ENCODE peak calls at places on chromosomes 1 and 21, in four cellular contexts. T, P, J and W are unnamed samples.

GRCh38 chr1:27137544-27138075 is 17.3 kb downstream of the SLC9A1 start:
- DNase-seq in T (peak), P (no peak), J (no peak), W (peak)

GRCh38 chr1:228014235-228014930 is 7.6 kb downstream of the WNT3A start:
- DNase-seq in T (no peak), P (no peak), J (no peak), W (peak)

GRCh38 chr1:60657926-60658325 is 424.4 kb upstream of the NFIA start:
- DNase-seq in T (no peak), P (no peak), J (no peak), W (no peak)

GRCh38 chr1:198986041-198986440 is 347.2 kb downstream of the PTPRC start:
- DNase-seq in T (no peak), P (no peak), J (no peak), W (no peak)

GRCh38 chr1:45493116-45493697 is 2.2 kb upstream of the TESK2 start:
- DNase-seq in T (no peak), P (peak), J (peak), W (no peak)

GRCh38 chr21:42063578-42064521 is 7.3 kb upstream of the UMODL1 start:
- DNase-seq in T (no peak), P (peak), J (no peak), W (no peak)

GRCh38 chr1:84940481-84940880 is 47.5 kb upstream of the LPAR3 start:
- DNase-seq in T (no peak), P (no peak), J (peak), W (no peak)

GRCh38 chr1:15282038-15282437 is 35.0 kb downstream of the FHAD1 start:
- DNase-seq in T (no peak), P (no peak), J (no peak), W (no peak)

GRCh38 chr1:26363549-26364448 is 8.8 kb downstream of the ZNF683 start:
- DNase-seq in T (no peak), P (peak), J (no peak), W (peak)

GRCh38 chr1:44689447-44689765 is 14.9 kb downstream of the ARMH1 start:
- DNase-seq in T (no peak), P (no peak), J (no peak), W (no peak)

GRCh38 chr1:36755313-36756230 is 272.9 kb upstream of the CSF3R start:
- DNase-seq in T (no peak), P (no peak), J (no peak), W (peak)

GRCh38 chr1:199646761-199647160 is 380.7 kb upstream of the NR5A2 start:
- DNase-seq in T (no peak), P (no peak), J (no peak), W (no peak)

GRCh38 chr1:12009318-12010001 is 9.8 kb upstream of the MIIP start:
- DNase-seq in T (no peak), P (no peak), J (no peak), W (no peak)

GRCh38 chr1:236868625-236869467 is 73.8 kb downstream of the MTR start:
- DNase-seq in T (no peak), P (peak), J (peak), W (no peak)

GRCh38 chr1:62230724-62231123 is 36.1 kb downstream of the L1TD1 start:
- DNase-seq in T (no peak), P (no peak), J (no peak), W (no peak)

GRCh38 chr1:12547586-12548225 is 70.3 kb downstream of the DHRS3 start:
- DNase-seq in T (no peak), P (no peak), J (no peak), W (peak)

GRCh38 chr1:153928776-153929432 is 6.1 kb upstream of the GATAD2B start:
- DNase-seq in T (no peak), P (no peak), J (peak), W (peak)

GRCh38 chr1:18569811-18570545 is 60.7 kb upstream of the PAX7 start:
- DNase-seq in T (no peak), P (no peak), J (no peak), W (no peak)

GRCh38 chr1:219299420-219299819 is 125.7 kb downstream of the LYPLAL1 start:
- DNase-seq in T (no peak), P (no peak), J (no peak), W (no peak)

GRCh38 chr1:119805746-119806145 is 5.5 kb downstream of the REG4 start:
- DNase-seq in T (no peak), P (no peak), J (no peak), W (no peak)

GRCh38 chr21:37552496-37553399 is 186.2 kb downstream of the DYRK1A start:
- DNase-seq in T (no peak), P (no peak), J (no peak), W (no peak)

GRCh38 chr1:46687095-46687659 is 15.5 kb downstream of the TEX38 start:
- DNase-seq in T (no peak), P (no peak), J (peak), W (peak)